ENCODE peak calls at places on chromosome 11, in nine cellular contexts. A, Z, R, M, Q, V, C, N and T are unnamed samples.

GRCh38 chr11:124643605-124644425 is 21.2 kb downstream of the TBRG1 start:
- DNase-seq in C (no peak), N (no peak), Z (no peak), A (no peak), V (no peak), Q (no peak), R (no peak), M (no peak), T (no peak)

GRCh38 chr11:19403196-19403895 is 162.6 kb upstream of the E2F8 start:
- DNase-seq in M (no peak), Z (no peak), A (no peak), R (no peak), C (no peak), Q (no peak), N (no peak), V (no peak), T (no peak)

GRCh38 chr11:100684101-100685065 is 2.7 kb upstream of the ARHGAP42 start:
- DNase-seq in V (no peak), A (no peak), C (no peak), M (no peak), Z (no peak), N (no peak), R (no peak), Q (no peak), T (peak; percentile 90)

GRCh38 chr11:130908061-130908460 is 8.2 kb downstream of the SNX19 start:
- DNase-seq in Z (no peak), V (no peak), M (no peak), A (no peak), N (no peak), Q (no peak), C (no peak), R (no peak), T (no peak)

GRCh38 chr11:93059074-93059957 is 89.9 kb downstream of the MTNR1B start:
- DNase-seq in R (no peak), M (no peak), N (no peak), A (no peak), V (no peak), Z (no peak), C (no peak), Q (no peak), T (no peak)

GRCh38 chr11:69259072-69259471 is 34.9 kb upstream of the MYEOV start:
- DNase-seq in N (no peak), C (no peak), R (no peak), M (no peak), Q (no peak), V (no peak), Z (no peak), A (no peak), T (peak; percentile 99)

GRCh38 chr11:34988294-34989255 is 72.2 kb downstream of the PDHX start:
- DNase-seq in R (no peak), A (no peak), M (no peak), N (no peak), Q (no peak), C (no peak), V (no peak), Z (no peak), T (no peak)

GRCh38 chr11:83249972-83250593 is 36.1 kb downstream of the CCDC90B start:
- DNase-seq in Q (no peak), V (no peak), A (peak; percentile 8), N (no peak), M (no peak), C (no peak), R (no peak), Z (no peak), T (no peak)

GRCh38 chr11:97883086-97883485 is 1137.7 kb upstream of the CNTN5 start:
- DNase-seq in A (no peak), V (no peak), M (no peak), C (no peak), N (no peak), R (no peak), Q (no peak), Z (no peak), T (no peak)

GRCh38 chr11:67437082-67437821 is at the start of gene PTPRCAP:
- DNase-seq in Z (no peak), R (peak; percentile 57), Q (no peak), C (no peak), A (no peak), M (no peak), V (no peak), N (no peak), T (no peak)

GRCh38 chr11:116096596-116096995 is 592.4 kb upstream of the CADM1 start:
- DNase-seq in M (no peak), Z (no peak), C (no peak), A (no peak), R (no peak), V (no peak), N (no peak), Q (no peak), T (no peak)

GRCh38 chr11:12691473-12691872 is 17.3 kb downstream of the TEAD1 start:
- DNase-seq in Q (no peak), V (no peak), A (no peak), R (no peak), M (no peak), Z (no peak), C (no peak), N (no peak), T (no peak)

GRCh38 chr11:75582935-75583709 is 21.1 kb downstream of the SERPINH1 start:
- DNase-seq in N (peak; percentile 80), A (no peak), V (peak; percentile 90), C (peak; percentile 37), Z (peak; percentile 58), Q (no peak), R (peak; percentile 42), M (peak; percentile 85), T (peak; percentile 47)

GRCh38 chr11:58688779-58689503 is 42.8 kb downstream of the GLYAT start:
- DNase-seq in Q (no peak), N (no peak), A (no peak), M (no peak), R (no peak), Z (no peak), V (no peak), C (no peak), T (peak; percentile 86)

GRCh38 chr11:62360685-62361084 is 23.4 kb downstream of the ASRGL1 start:
- DNase-seq in C (no peak), Z (no peak), Q (no peak), N (no peak), R (no peak), M (no peak), V (no peak), A (no peak), T (no peak)

GRCh38 chr11:133955945-133956421 is 785 bp downstream of the IGSF9B start:
- DNase-seq in A (no peak), Q (no peak), R (no peak), V (no peak), M (no peak), C (no peak), N (no peak), Z (no peak), T (no peak)

GRCh38 chr11:19975414-19975990 is 184.8 kb downstream of the DBX1 start:
- DNase-seq in M (no peak), A (no peak), C (no peak), R (no peak), V (no peak), Q (no peak), N (no peak), Z (no peak), T (no peak)

GRCh38 chr11:129750343-129751292 is 65.0 kb upstream of the TMEM45B start:
- DNase-seq in Q (no peak), C (peak; percentile 37), M (peak; percentile 75), Z (peak; percentile 81), R (peak; percentile 61), V (peak; percentile 90), N (peak; percentile 73), A (peak; percentile 67), T (peak; percentile 67)

GRCh38 chr11:45331839-45332485 is 45.8 kb upstream of the SYT13 start:
- DNase-seq in Q (no peak), A (no peak), V (no peak), C (no peak), R (no peak), M (no peak), N (no peak), Z (no peak), T (no peak)

GRCh38 chr11:65388731-65389130 is 2.3 kb downstream of the FRMD8 start:
- DNase-seq in Z (no peak), Q (no peak), N (no peak), M (no peak), C (no peak), V (no peak), R (no peak), A (no peak), T (no peak)
- H3K4me1 ChIP-seq in Z (peaks cover 78% of the 10 kb centered on the region), Q (peaks cover 74% of the 10 kb centered on the region), N (peaks cover 27% of the 10 kb centered on the region), M (no peaks in the 10 kb centered on the region), C (peaks cover 48% of the 10 kb centered on the region), V (no peaks in the 10 kb centered on the region), R (peaks cover 57% of the 10 kb centered on the region), A (peaks cover 13% of the 10 kb centered on the region), T (peaks cover 37% of the 10 kb centered on the region)

GRCh38 chr11:64673279-64673678 is 49.7 kb downstream of the NRXN2 start:
- DNase-seq in Q (no peak), C (no peak), A (no peak), N (no peak), M (no peak), V (no peak), Z (no peak), R (no peak), T (no peak)
- H3K4me1 ChIP-seq in Q (peaks cover 9% of the 10 kb centered on the region), C (peaks cover 21% of the 10 kb centered on the region), A (no peaks in the 10 kb centered on the region), N (peaks cover 7% of the 10 kb centered on the region), M (no peaks in the 10 kb centered on the region), V (no peaks in the 10 kb centered on the region), Z (peaks cover 7% of the 10 kb centered on the region), R (no peaks in the 10 kb centered on the region), T (peaks cover 5% of the 10 kb centered on the region)

DNA sequence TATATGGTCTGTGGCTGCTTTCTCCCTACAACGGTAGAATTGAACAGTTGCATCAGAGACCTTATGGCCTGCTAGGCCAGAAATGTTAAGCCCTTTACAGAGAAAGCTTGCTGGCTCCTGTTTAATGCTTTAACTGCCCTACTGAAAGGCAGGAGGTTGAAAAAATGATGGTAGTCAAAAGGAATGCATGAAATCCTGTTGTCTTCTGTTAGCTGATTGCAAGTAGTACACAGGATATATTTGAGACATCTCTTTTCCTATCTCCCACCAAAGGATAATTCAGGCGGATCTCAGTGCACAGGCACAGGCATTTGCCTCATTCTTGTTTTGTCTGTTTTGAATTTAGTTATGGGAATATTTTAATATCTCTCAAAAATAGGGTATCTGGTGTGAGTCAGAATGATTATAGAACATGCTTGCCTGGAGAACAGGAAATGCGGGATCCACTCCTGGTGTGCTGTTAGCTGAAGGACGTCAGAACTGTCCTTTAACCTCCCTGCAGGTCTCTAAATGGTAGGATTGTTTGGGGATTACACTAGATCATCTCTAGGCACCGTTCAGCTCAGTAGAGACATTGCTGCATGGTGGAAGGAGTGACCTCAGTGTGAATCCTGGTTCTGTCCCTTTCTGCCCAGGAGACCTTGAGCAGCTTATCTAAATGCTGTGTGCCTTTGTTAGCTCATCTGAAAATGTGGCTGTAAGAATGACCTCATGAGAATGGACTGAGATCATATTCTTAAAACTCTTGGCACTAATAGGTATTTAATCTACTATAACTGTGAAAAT is 49.5 kb downstream of the PACS1 start:
- DNase-seq in Z (peak; percentile 29), V (no peak), A (no peak), R (no peak), N (no peak), Q (no peak), M (no peak), C (no peak), T (peak; percentile 81)
- H3K4me1 ChIP-seq in Z (peaks cover 47% of the 10 kb centered on the region), V (peaks cover 6% of the 10 kb centered on the region), A (no peaks in the 10 kb centered on the region), R (peaks cover 83% of the 10 kb centered on the region), N (peaks cover 7% of the 10 kb centered on the region), Q (peaks cover 28% of the 10 kb centered on the region), M (no peaks in the 10 kb centered on the region), C (peaks cover 10% of the 10 kb centered on the region), T (peaks cover 41% of the 10 kb centered on the region)

DNA sequence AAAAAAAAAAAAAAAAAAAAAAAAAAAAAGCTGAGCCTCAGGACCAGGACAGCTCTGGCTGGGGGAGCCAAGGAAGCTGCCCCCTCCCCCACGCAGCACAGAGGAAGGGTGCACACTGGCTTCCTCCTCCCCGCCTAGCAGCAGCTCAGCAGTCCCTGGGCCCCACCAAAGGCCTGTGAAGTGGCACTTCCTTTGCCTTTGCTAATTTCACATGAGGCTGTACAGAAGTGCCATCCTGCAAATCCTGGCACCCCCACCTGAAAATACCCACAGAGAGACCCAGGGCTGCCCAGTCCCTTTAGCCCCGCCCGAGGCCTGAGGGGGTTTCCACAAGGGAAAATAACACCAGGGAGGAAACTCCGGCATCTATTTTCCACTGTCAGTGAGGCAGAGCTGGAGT is 3.9 kb downstream of the RHOG start:
- DNase-seq in N (no peak), Z (no peak), Q (no peak), M (no peak), C (peak; percentile 39), R (no peak), A (no peak), V (peak; percentile 78), T (no peak)
- H3K4me1 ChIP-seq in N (peaks cover 9% of the 10 kb centered on the region), Z (peaks cover 48% of the 10 kb centered on the region), Q (peaks cover 65% of the 10 kb centered on the region), M (no peaks in the 10 kb centered on the region), C (peaks cover 32% of the 10 kb centered on the region), R (peaks cover 76% of the 10 kb centered on the region), A (no peaks in the 10 kb centered on the region), V (no peaks in the 10 kb centered on the region), T (peaks cover 6% of the 10 kb centered on the region)